ENCODE peak calls at places on chromosomes 6 and 20, in seven cellular contexts. V, Y, K, R, X, T and O are unnamed samples.

GRCh38 chr20:13468166-13468565 is 170.6 kb downstream of the TASP1 start:
- DNase-seq in V (no peak), R (no peak), X (no peak), K (no peak), Y (no peak), T (no peak), O (no peak)

GRCh38 chr20:21373436-21373835 is 23.9 kb downstream of the NKX2-4 start:
- DNase-seq in Y (no peak), R (no peak), K (no peak), X (no peak), V (no peak), T (no peak), O (no peak)

GRCh38 chr20:19265646-19266374 is 53.4 kb downstream of the SLC24A3 start:
- DNase-seq in Y (no peak), R (no peak), K (no peak), T (no peak), X (no peak), V (no peak), O (no peak)

GRCh38 chr6:128932061-128932460 is 49.1 kb downstream of the LAMA2 start:
- DNase-seq in X (no peak), Y (no peak), V (no peak), K (no peak), R (no peak), T (no peak), O (no peak)

GRCh38 chr6:112216699-112217551 is 37.4 kb downstream of the LAMA4 start:
- DNase-seq in V (no peak), K (peak; percentile 8), X (no peak), R (no peak), Y (no peak), T (no peak), O (no peak)

GRCh38 chr6:157096522-157096921 is 226.8 kb downstream of the TMEM242 start:
- DNase-seq in K (no peak), R (no peak), Y (no peak), V (no peak), X (no peak), T (no peak), O (no peak)

GRCh38 chr6:116239256-116239655 is 14.6 kb downstream of the TSPYL4 start:
- DNase-seq in Y (peak; percentile 23), T (no peak), V (no peak), R (no peak), K (no peak), X (no peak), O (peak; percentile 58)

GRCh38 chr6:138503881-138504680 is 4.8 kb upstream of the NHSL1 start:
- DNase-seq in K (no peak), X (no peak), R (no peak), Y (no peak), V (no peak), T (no peak), O (no peak)

GRCh38 chr20:49919009-49919408 is 3.7 kb upstream of the SPATA2 start:
- DNase-seq in T (no peak), V (no peak), X (no peak), K (no peak), R (no peak), Y (no peak), O (no peak)

GRCh38 chr6:118810420-118811027 is 83.4 kb upstream of the ASF1A start:
- DNase-seq in X (no peak), V (peak; percentile 16), K (no peak), T (peak; percentile 50), R (no peak), Y (no peak), O (no peak)

GRCh38 chr6:119720160-119720559 is 370.6 kb upstream of the MAN1A1 start:
- DNase-seq in V (no peak), X (peak; percentile 32), Y (no peak), K (no peak), T (no peak), R (no peak), O (peak; percentile 17)

GRCh38 chr20:23362392-23363256 is 642 bp downstream of the GZF1 start:
- DNase-seq in Y (no peak), V (no peak), T (no peak), X (no peak), K (no peak), R (peak; percentile 49), O (peak; percentile 32)

GRCh38 chr6:47203266-47203967 is 106.3 kb downstream of the TNFRSF21 start:
- DNase-seq in V (no peak), T (no peak), X (no peak), K (no peak), Y (no peak), R (peak; percentile 59), O (no peak)

GRCh38 chr6:45461486-45461885 is 83.8 kb upstream of the SUPT3H start:
- DNase-seq in K (no peak), R (no peak), T (no peak), X (no peak), Y (no peak), V (no peak), O (no peak)

GRCh38 chr20:49508435-49509199 is 26.1 kb upstream of the KCNB1 start:
- DNase-seq in T (no peak), Y (peak; percentile 73), V (no peak), R (peak; percentile 39), K (no peak), X (peak; percentile 28), O (peak; percentile 82)

GRCh38 chr6:15608406-15608805 is 54.4 kb downstream of the DTNBP1 start:
- DNase-seq in X (peak; percentile 21), R (no peak), K (peak; percentile 66), T (no peak), Y (no peak), V (no peak), O (no peak)